ENCODE peak calls at places on chromosomes 6 and 20, in nine cellular contexts. J is M059J; R is RCC 7860; P is anterior cingulate cortex; C is endothelial cell of umbilical vein; A is fibroblast of lung; K is activated T-cell treated with anti-CD3 and anti-CD28 coated beads for 4 hours; Q is stimulated activated CD8-positive, alpha-beta memory T cell treated with anti-CD3 and anti-CD28 coated beads, Interleukin-15, amount 100 ng/mL, for 48 hours; B is GM23248. I is an unnamed sample.

GRCh38 chr6:163175301-163175700 is 239.2 kb upstream of the QKI start:
- DNase-seq in P (no peak), C (no peak), A (no peak), K (no peak), B (no peak), R (no peak), J (no peak), Q (no peak), I (no peak)

GRCh38 chr20:8967641-8968245 is 101.1 kb upstream of the PLCB4 start:
- DNase-seq in Q (no peak), B (no peak), K (no peak), J (no peak), A (peak), R (no peak), C (no peak), P (no peak), I (no peak)

GRCh38 chr6:2558098-2558770 is 192.5 kb downstream of the MYLK4 start:
- DNase-seq in C (no peak), P (no peak), B (no peak), K (no peak), Q (no peak), J (no peak), A (no peak), R (no peak), I (no peak)

GRCh38 chr6:126312013-126312665 is 27.8 kb upstream of the CENPW start:
- DNase-seq in B (peak), R (no peak), J (peak), P (no peak), K (no peak), C (peak), A (no peak), Q (no peak), I (peak)

GRCh38 chr6:45783716-45784115 is 231.9 kb downstream of the CLIC5 start:
- DNase-seq in R (no peak), A (no peak), P (no peak), Q (no peak), C (no peak), J (no peak), K (no peak), B (no peak), I (no peak)

GRCh38 chr6:28683945-28684538 is 158.4 kb downstream of the GPX5 start:
- DNase-seq in P (no peak), R (peak), B (peak), C (peak), Q (no peak), J (peak), K (no peak), A (peak), I (peak)

GRCh38 chr20:47258745-47259695 is 97.5 kb downstream of the ZMYND8 start:
- DNase-seq in J (no peak), Q (no peak), P (no peak), R (no peak), B (peak), K (no peak), C (peak), A (peak), I (peak)

GRCh38 chr20:49724637-49725606 is 11.2 kb upstream of the B4GALT5 start:
- DNase-seq in A (peak), C (peak), Q (no peak), K (no peak), P (no peak), B (peak), R (no peak), J (peak), I (no peak)

GRCh38 chr20:33169176-33169794 is 1.3 kb downstream of the BPIFA2 start:
- DNase-seq in A (no peak), P (no peak), K (no peak), C (no peak), J (no peak), Q (no peak), B (no peak), R (peak), I (peak)

GRCh38 chr6:50791900-50792508 is 26.7 kb upstream of the TFAP2B start:
- DNase-seq in R (peak), C (peak), K (no peak), J (peak), P (no peak), A (peak), B (peak), Q (no peak), I (peak)

GRCh38 chr6:28769626-28770402 is 154.0 kb downstream of the TRIM27 start:
- DNase-seq in R (peak), Q (no peak), P (no peak), K (no peak), A (peak), C (no peak), B (peak), J (peak), I (no peak)

GRCh38 chr6:56356431-56356830 is 109.1 kb upstream of the COL21A1 start:
- DNase-seq in P (no peak), J (peak), K (no peak), A (peak), Q (no peak), B (peak), C (peak), R (peak), I (no peak)

GRCh38 chr6:2230659-2231277 is 14.6 kb downstream of the GMDS start:
- DNase-seq in R (no peak), J (no peak), K (no peak), A (no peak), P (no peak), Q (no peak), C (no peak), B (no peak), I (peak)

GRCh38 chr6:13873288-13874190 is 51.2 kb upstream of the RNF182 start:
- DNase-seq in B (peak), J (peak), Q (peak), P (no peak), K (peak), A (no peak), R (peak), C (peak), I (peak)

GRCh38 chr6:38184780-38185080 is 365.2 kb downstream of the ZFAND3 start:
- DNase-seq in P (no peak), C (no peak), J (peak), B (no peak), K (no peak), R (no peak), Q (no peak), A (no peak), I (no peak)

GRCh38 chr6:12947191-12947795 is 230.7 kb downstream of the PHACTR1 start:
- DNase-seq in K (no peak), R (no peak), B (no peak), J (peak), A (no peak), C (peak), Q (no peak), P (no peak), I (no peak)

GRCh38 chr6:36650848-36651247 is 27.7 kb upstream of the CDKN1A start:
- DNase-seq in J (no peak), K (no peak), P (no peak), Q (no peak), B (no peak), C (peak), R (no peak), A (peak), I (peak)

GRCh38 chr6:157317129-157317814 is 6.0 kb downstream of the TMEM242 start:
- DNase-seq in B (peak), K (no peak), C (peak), R (peak), A (peak), J (peak), P (no peak), Q (no peak), I (no peak)

GRCh38 chr20:952196-952795 is 36.2 kb upstream of the ANGPT4 start:
- DNase-seq in A (no peak), C (no peak), R (no peak), P (no peak), K (no peak), J (peak), Q (no peak), B (no peak), I (no peak)

GRCh38 chr20:32539817-32540675 is 45.1 kb downstream of the NOL4L start:
- DNase-seq in P (no peak), Q (peak), C (no peak), K (peak), J (no peak), A (no peak), B (no peak), R (no peak), I (peak)

GRCh38 chr6:117481278-117481925 is 1.1 kb upstream of the DCBLD1 start:
- DNase-seq in R (no peak), Q (no peak), C (no peak), B (no peak), J (no peak), A (no peak), K (no peak), P (no peak), I (peak)

GRCh38 chr6:122715725-122716124 is 63.8 kb upstream of the FABP7 start:
- DNase-seq in R (no peak), P (no peak), C (no peak), A (peak), B (peak), K (no peak), J (no peak), Q (no peak), I (no peak)

GRCh38 chr6:14280766-14281293 is 163.3 kb downstream of the CD83 start:
- DNase-seq in R (no peak), A (no peak), J (no peak), P (no peak), Q (no peak), B (no peak), C (no peak), K (no peak), I (no peak)

GRCh38 chr6:79167931-79168694 is 66.4 kb downstream of the HMGN3 start:
- DNase-seq in P (no peak), K (no peak), Q (no peak), C (peak), J (peak), B (peak), A (peak), R (no peak), I (no peak)

GRCh38 chr6:157997893-157998608 is 16.4 kb downstream of the SYNJ2 start:
- DNase-seq in J (no peak), A (no peak), B (no peak), R (no peak), P (no peak), K (no peak), C (no peak), Q (no peak), I (no peak)

GRCh38 chr6:15501806-15502450 is 160.9 kb downstream of the DTNBP1 start:
- DNase-seq in R (no peak), A (peak), Q (no peak), B (peak), C (peak), K (no peak), J (peak), P (peak), I (no peak)

GRCh38 chr6:165804331-165805066 is 141.5 kb upstream of the PDE10A start:
- DNase-seq in P (no peak), B (peak), Q (no peak), J (no peak), C (peak), K (no peak), A (no peak), R (no peak), I (no peak)

GRCh38 chr20:31849306-31849930 is 4.0 kb upstream of the FOXS1 start:
- DNase-seq in A (no peak), R (no peak), B (no peak), C (no peak), Q (no peak), J (no peak), P (no peak), K (no peak), I (no peak)